ENCODE peak calls at places on chromosomes 3 and 15, in ten cellular contexts. T is HCT116, D is transverse colon, B is K562, R is stomach, H is suprapubic skin, U is spleen, E is sigmoid colon, W is HepG2, V is endothelial cell of umbilical vein. J is an unnamed sample. For H3K27me3, the result is how much of the 10 kb centered on the place peaks cover.

GRCh38 chr15:78110096-78110495 is 17.7 kb downstream of the SH2D7 start:
- DNase-seq in T (no peak), D (peak), B (no peak), R (no peak), H (no peak), U (peak), E (peak), W (no peak), V (no peak), J (peak)

GRCh38 chr3:158058775-158059174 is 47.4 kb downstream of the SHOX2 start:
- DNase-seq in T (no peak), D (no peak), B (no peak), R (no peak), H (no peak), U (no peak), E (no peak), W (no peak), V (no peak), J (no peak)

GRCh38 chr3:30221622-30222021 is 384.8 kb upstream of the TGFBR2 start:
- DNase-seq in T (no peak), D (no peak), B (no peak), R (no peak), H (no peak), U (no peak), E (no peak), W (no peak), V (no peak), J (no peak)

GRCh38 chr3:58210761-58211477 is at the start of gene DNASE1L3:
- DNase-seq in T (no peak), D (no peak), B (no peak), R (no peak), H (no peak), U (no peak), E (no peak), W (no peak), V (no peak), J (no peak)

GRCh38 chr3:13282986-13283876 is 136.9 kb downstream of the NUP210 start:
- DNase-seq in T (peak), D (no peak), B (peak), R (no peak), H (no peak), U (peak), E (peak), W (no peak), V (no peak), J (no peak)

GRCh38 chr3:16439848-16440708 is 73.4 kb downstream of the RFTN1 start:
- DNase-seq in T (no peak), D (no peak), B (no peak), R (no peak), H (no peak), U (no peak), E (no peak), W (no peak), V (no peak), J (no peak)

GRCh38 chr3:184257083-184257915 is 4.1 kb downstream of the CAMK2N2 start:
- DNase-seq in T (no peak), D (no peak), B (no peak), R (no peak), H (no peak), U (no peak), E (no peak), W (no peak), V (no peak), J (no peak)

GRCh38 chr15:92087211-92087610 is 233.7 kb downstream of the SLCO3A1 start:
- DNase-seq in T (no peak), D (no peak), B (no peak), R (no peak), H (no peak), U (no peak), E (no peak), W (no peak), V (no peak), J (no peak)

GRCh38 chr15:95262866-95263564 is 1031.7 kb downstream of the MCTP2 start:
- DNase-seq in T (no peak), D (no peak), B (no peak), R (no peak), H (no peak), U (no peak), E (no peak), W (no peak), V (peak), J (no peak)

GRCh38 chr3:13265016-13265415 is 155.1 kb downstream of the NUP210 start:
- DNase-seq in T (no peak), D (no peak), B (no peak), R (no peak), H (no peak), U (peak), E (no peak), W (no peak), V (no peak), J (no peak)

GRCh38 chr3:126994661-126995161 is 11.8 kb downstream of the PLXNA1 start:
- DNase-seq in T (no peak), D (no peak), B (no peak), R (no peak), H (no peak), U (no peak), E (no peak), W (no peak), V (no peak), J (no peak)

DNA sequence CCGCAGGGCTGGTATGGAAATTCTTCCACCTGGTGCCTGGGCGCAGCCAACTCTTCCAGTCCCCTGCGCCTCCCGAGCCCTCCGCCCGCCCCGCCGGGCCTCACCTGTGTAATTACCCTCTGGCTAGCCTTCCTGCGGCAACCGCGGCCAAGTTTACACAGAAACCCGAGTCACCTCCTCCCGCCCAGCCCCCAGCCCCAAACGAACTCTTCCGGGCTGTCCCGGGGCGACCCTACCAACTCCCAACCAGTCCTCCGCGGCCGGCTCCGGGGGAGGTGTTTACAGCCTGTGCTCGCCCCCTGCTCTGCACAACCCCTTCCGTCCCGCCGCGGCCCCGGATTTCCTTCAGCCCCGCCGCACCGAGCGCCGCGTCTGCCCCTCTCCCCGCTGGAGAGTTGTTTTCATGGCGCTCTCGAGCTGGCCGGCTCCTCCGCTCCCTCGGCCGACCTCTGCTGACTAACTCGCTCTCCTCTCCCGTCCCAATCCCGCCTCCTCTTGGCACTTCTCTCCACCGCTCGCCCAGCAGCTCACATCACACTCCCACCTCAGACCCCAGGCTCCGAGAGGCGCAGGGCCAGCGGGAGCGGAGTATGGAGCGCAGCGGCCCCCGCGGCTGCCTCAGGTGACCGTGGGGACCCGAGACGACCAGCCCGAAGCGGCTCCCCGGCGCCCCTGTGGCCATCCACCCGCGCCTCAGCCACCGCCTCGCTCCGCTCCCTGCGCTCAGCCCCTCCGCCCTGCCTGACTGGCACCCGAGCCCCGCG is 538 bp downstream of the ATOSA start:
- DNase-seq in T (no peak), D (peak), B (peak), R (peak), H (peak), U (peak), E (peak), W (peak), V (peak), J (peak)
- TF ChIP-seq POLR2A in T (no peak), D (no peak), B (peak), R (no peak), H (peak), U (no peak), E (no peak), W (peak), V (no peak), J (no peak)

GRCh38 chr3:52218454-52218853 is 7.0 kb downstream of the TLR9 start:
- DNase-seq in T (no peak), D (peak), B (peak), R (no peak), H (no peak), U (peak), E (no peak), W (no peak), V (no peak), J (no peak)

GRCh38 chr3:52221141-52221562 is 4.3 kb downstream of the TLR9 start:
- DNase-seq in T (no peak), D (no peak), B (no peak), R (no peak), H (no peak), U (peak), E (no peak), W (no peak), V (no peak), J (no peak)

GRCh38 chr3:52218953-52219650 is 6.3 kb downstream of the TLR9 start:
- DNase-seq in T (no peak), D (no peak), B (no peak), R (peak), H (no peak), U (peak), E (no peak), W (no peak), V (peak), J (peak)

GRCh38 chr3:52221563-52222318 is 3.7 kb downstream of the TLR9 start:
- DNase-seq in T (no peak), D (no peak), B (no peak), R (no peak), H (no peak), U (peak), E (no peak), W (no peak), V (no peak), J (no peak)

DNA sequence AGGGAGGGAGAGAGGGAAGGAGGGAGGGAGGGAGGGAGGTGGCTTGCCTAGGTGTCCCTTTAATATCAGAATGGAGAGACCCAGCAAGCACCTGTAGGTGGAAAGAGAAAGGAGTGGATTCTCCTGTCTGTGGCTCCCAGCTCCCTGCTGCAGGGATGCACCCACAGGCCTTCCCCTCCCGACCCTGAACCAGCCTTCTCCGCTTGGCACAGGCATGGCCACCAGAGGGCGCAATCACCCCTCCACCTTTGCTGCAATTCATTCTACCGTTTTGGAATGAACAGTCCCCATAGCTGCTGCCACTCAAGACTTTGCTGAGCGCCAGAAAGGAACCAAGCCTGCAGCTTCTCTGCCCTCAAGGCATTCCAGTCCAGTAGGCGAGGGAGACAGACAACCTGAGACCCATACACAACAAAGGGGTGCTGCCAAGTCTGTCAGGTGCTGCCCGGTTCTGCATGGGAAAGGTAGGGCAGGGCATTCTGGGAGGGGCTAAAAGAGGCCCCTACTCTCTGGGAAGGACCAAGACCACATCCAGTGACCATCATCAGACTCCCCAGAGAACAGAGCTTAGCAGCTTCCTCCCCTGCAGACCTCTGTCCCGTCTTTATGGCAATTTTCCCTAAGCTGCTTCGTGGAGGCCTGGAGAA is 4.9 kb downstream of the TLR9 start:
- DNase-seq in T (peak), D (peak), B (peak), R (peak), H (peak), U (peak), E (peak), W (peak), V (peak), J (no peak)
- TF ChIP-seq POLR2AphosphoS5 in T (no peak), D (no peak), B (no peak), R (no peak), H (no peak), U (peak), E (peak), W (no peak), V (no peak), J (no peak)

GRCh38 chr3:46985588-46985987 is 6.1 kb downstream of the NBEAL2 start:
- DNase-seq in T (no peak), D (no peak), B (no peak), R (no peak), H (no peak), U (peak), E (no peak), W (no peak), V (no peak), J (no peak)
- H3K27me3 ChIP-seq in T (under half), D (under half), B (under half), R (under half), H (under half), U (under half), E (under half), W (under half), V (under half), J (under half)

GRCh38 chr15:63121382-63122001 is at the start of gene LACTB:
- DNase-seq in T (peak), D (peak), B (peak), R (peak), H (peak), U (peak), E (peak), W (peak), V (peak), J (peak)
- TF ChIP-seq POLR2A in T (no peak), D (peak), B (peak), R (no peak), H (peak), U (no peak), E (peak), W (peak), V (peak), J (peak)

GRCh38 chr3:183252973-183253363 is at the start of gene B3GNT5:
- DNase-seq in T (peak), D (peak), B (peak), R (peak), H (no peak), U (peak), E (peak), W (no peak), V (peak), J (peak)
- TF ChIP-seq POLR2AphosphoS5 in T (peak), D (peak), B (no peak), R (peak), H (no peak), U (no peak), E (no peak), W (no peak), V (no peak), J (peak)

GRCh38 chr3:55641914-55642313 is 154.8 kb upstream of the WNT5A start:
- DNase-seq in T (no peak), D (no peak), B (no peak), R (no peak), H (no peak), U (no peak), E (no peak), W (no peak), V (no peak), J (no peak)
- H3K27me3 ChIP-seq in T (under half), D (under half), B (under half), R (under half), H (under half), U (under half), E (under half), W (under half), V (under half), J (under half)

GRCh38 chr15:75357976-75358673 is 10.3 kb downstream of the MAN2C1 start:
- DNase-seq in T (no peak), D (no peak), B (no peak), R (no peak), H (no peak), U (no peak), E (no peak), W (no peak), V (no peak), J (no peak)
- TF ChIP-seq POLR2A in T (no peak), D (no peak), B (no peak), R (no peak), H (no peak), U (no peak), E (no peak), W (no peak), V (no peak), J (no peak)

GRCh38 chr15:45644437-45644836 is 9.6 kb downstream of the SQOR start:
- DNase-seq in T (no peak), D (no peak), B (no peak), R (no peak), H (no peak), U (no peak), E (no peak), W (no peak), V (no peak), J (no peak)

GRCh38 chr15:45640610-45641009 is 5.8 kb downstream of the SQOR start:
- DNase-seq in T (peak), D (no peak), B (no peak), R (no peak), H (no peak), U (no peak), E (no peak), W (peak), V (peak), J (no peak)

GRCh38 chr15:45642203-45642932 is 7.5 kb downstream of the SQOR start:
- DNase-seq in T (no peak), D (no peak), B (no peak), R (no peak), H (no peak), U (no peak), E (peak), W (no peak), V (peak), J (no peak)

GRCh38 chr15:45638641-45639040 is 3.8 kb downstream of the SQOR start:
- DNase-seq in T (no peak), D (no peak), B (no peak), R (no peak), H (no peak), U (no peak), E (no peak), W (no peak), V (no peak), J (no peak)

DNA sequence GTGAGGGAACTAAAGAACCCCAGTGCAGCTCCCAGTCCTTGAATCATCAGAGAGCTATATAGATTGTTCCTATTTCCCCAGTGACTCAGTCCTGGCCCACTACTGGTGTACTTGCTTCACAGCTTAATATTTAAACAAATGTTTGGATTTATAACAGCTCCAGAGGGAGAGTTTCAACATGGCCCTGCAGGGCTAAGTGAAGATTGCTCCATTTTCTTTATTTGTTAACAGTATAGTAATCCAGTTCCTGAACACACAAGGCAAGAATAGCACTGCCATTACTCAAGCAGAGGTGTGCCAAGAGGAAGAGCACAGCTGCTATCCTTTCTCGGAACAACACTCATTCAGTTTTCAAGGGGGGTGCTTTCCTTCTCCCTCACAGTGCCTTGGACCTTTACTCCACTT is 6.5 kb downstream of the SQOR start:
- DNase-seq in T (no peak), D (peak), B (no peak), R (peak), H (no peak), U (no peak), E (peak), W (peak), V (peak), J (no peak)
- TF ChIP-seq POLR2AphosphoS5 in T (no peak), D (peak), B (no peak), R (peak), H (peak), U (peak), E (peak), W (no peak), V (no peak), J (peak)

DNA sequence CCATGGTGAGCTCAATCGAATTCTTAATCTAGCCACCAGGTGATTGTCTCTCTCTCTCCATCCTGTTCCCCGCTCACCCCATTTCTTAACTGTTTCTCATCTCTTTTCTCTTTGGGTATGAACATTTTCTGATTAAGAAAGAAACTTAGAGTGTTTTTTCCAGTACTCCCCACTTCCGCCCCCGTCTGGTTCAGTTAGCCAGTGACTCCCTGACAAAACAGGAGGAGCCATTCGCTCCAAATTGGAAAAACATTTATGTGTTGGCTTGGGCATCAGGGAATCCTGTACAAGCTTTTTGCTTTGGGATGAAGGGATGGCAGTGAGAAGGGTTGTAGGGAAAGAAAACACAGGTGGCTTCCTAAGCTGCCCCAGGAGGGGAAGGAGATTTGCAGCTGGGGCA is 47.0 kb downstream of the BOC start:
- DNase-seq in T (no peak), D (no peak), B (no peak), R (no peak), H (no peak), U (no peak), E (no peak), W (no peak), V (no peak), J (no peak)
- H3K27me3 ChIP-seq in T (under half), D (under half), B (under half), R (under half), H (under half), U (under half), E (under half), W (under half), V (under half), J (under half)

GRCh38 chr3:149969945-149970715 is 565 bp downstream of the PFN2 start:
- DNase-seq in T (peak), D (peak), B (no peak), R (peak), H (peak), U (peak), E (peak), W (peak), V (peak), J (peak)
- TF ChIP-seq POLR2A in T (no peak), D (peak), B (no peak), R (no peak), H (no peak), U (no peak), E (no peak), W (peak), V (peak), J (no peak)